ENCODE peak calls at places on chromosomes 2 and 18, in four cellular contexts. One of them, this sample, is unnamed.

GRCh38 chr2:128285329-128285931 is 33.2 kb downstream of the HS6ST1 start:
- DNase-seq in EL: no peak
- DNase-seq in ACHN: no peak
- DNase-seq in transverse colon: no peak
- DNase-seq in this sample: no peak

GRCh38 chr18:35424356-35424755 is 47.2 kb upstream of the ZNF396 start:
- DNase-seq in ACHN: no peak
- DNase-seq in EL: no peak
- DNase-seq in transverse colon: no peak
- DNase-seq in this sample: no peak

GRCh38 chr18:8121942-8122480 is 487.2 kb upstream of the RAB12 start:
- DNase-seq in EL: peak
- DNase-seq in ACHN: peak
- DNase-seq in transverse colon: no peak
- DNase-seq in this sample: peak

GRCh38 chr18:45590060-45590537 is 25.2 kb upstream of the SLC14A2 start:
- DNase-seq in ACHN: no peak
- DNase-seq in EL: no peak
- DNase-seq in transverse colon: no peak
- DNase-seq in this sample: no peak

GRCh38 chr2:149733936-149734685 is 146.5 kb upstream of the MMADHC start:
- DNase-seq in EL: peak
- DNase-seq in transverse colon: no peak
- DNase-seq in ACHN: peak
- DNase-seq in this sample: peak

GRCh38 chr2:200810252-200810650 is 1.5 kb upstream of the BZW1 start:
- DNase-seq in EL: peak
- DNase-seq in transverse colon: no peak
- DNase-seq in ACHN: peak
- DNase-seq in this sample: no peak

GRCh38 chr18:76491436-76491800 is 3.6 kb downstream of the ZNF516 start:
- DNase-seq in ACHN: peak
- DNase-seq in EL: peak
- DNase-seq in transverse colon: peak
- DNase-seq in this sample: peak

GRCh38 chr2:71614976-71615768 is 161.8 kb downstream of the DYSF start:
- DNase-seq in transverse colon: peak
- DNase-seq in ACHN: no peak
- DNase-seq in EL: no peak
- DNase-seq in this sample: no peak

GRCh38 chr18:7177131-7177744 is 53.7 kb upstream of the LRRC30 start:
- DNase-seq in EL: peak
- DNase-seq in ACHN: peak
- DNase-seq in transverse colon: no peak
- DNase-seq in this sample: peak

GRCh38 chr2:202418027-202418426 is 41.9 kb downstream of the BMPR2 start:
- DNase-seq in ACHN: no peak
- DNase-seq in EL: no peak
- DNase-seq in transverse colon: no peak
- DNase-seq in this sample: no peak

GRCh38 chr2:73911548-73912208 is 15.0 kb upstream of the DGUOK start:
- DNase-seq in ACHN: no peak
- DNase-seq in EL: no peak
- DNase-seq in transverse colon: no peak
- DNase-seq in this sample: no peak

GRCh38 chr2:16408331-16409005 is 257.2 kb downstream of the CYRIA start:
- DNase-seq in transverse colon: no peak
- DNase-seq in EL: no peak
- DNase-seq in ACHN: no peak
- DNase-seq in this sample: peak

GRCh38 chr18:45652703-45653490 is 37.6 kb downstream of the SLC14A2 start:
- DNase-seq in ACHN: no peak
- DNase-seq in transverse colon: no peak
- DNase-seq in EL: peak
- DNase-seq in this sample: peak

GRCh38 chr2:72973566-72974435 is 56.5 kb downstream of the EMX1 start:
- DNase-seq in ACHN: peak
- DNase-seq in transverse colon: peak
- DNase-seq in EL: peak
- DNase-seq in this sample: no peak